ENCODE peak calls at places on chromosomes 7 and 10, in seven cellular contexts. H is progenitor cell of endocrine pancreas, D is AG08395, E is neuronal stem cell, C is Calu3, M is RPMI8226, A is GM03348. Q is an unnamed sample.
A peak's percentile ranks its signal among the peaks of the same experiment; 100 is the strongest.

GRCh38 chr7:117072620-117073118 is 119.4 kb downstream of the ST7 start:
- DNase-seq in A (peak; percentile 39), E (no peak), D (no peak), M (no peak), H (no peak), C (no peak), Q (no peak)

GRCh38 chr7:139730746-139731612 is 46.8 kb downstream of the HIPK2 start:
- DNase-seq in A (peak; percentile 31), D (no peak), E (no peak), H (no peak), M (peak; percentile 49), C (peak; percentile 25), Q (no peak)

GRCh38 chr7:95246935-95247370 is 77.4 kb downstream of the PON1 start:
- DNase-seq in A (peak; percentile 60), D (peak; percentile 73), H (peak; percentile 35), C (peak; percentile 43), E (peak; percentile 75), M (peak; percentile 78), Q (peak; percentile 82)

GRCh38 chr10:132155723-132156381 is 30.9 kb upstream of the DPYSL4 start:
- DNase-seq in H (no peak), E (no peak), C (no peak), D (no peak), A (no peak), M (no peak), Q (no peak)

GRCh38 chr10:51892965-51893658 is 193.7 kb upstream of the CSTF2T start:
- DNase-seq in A (no peak), D (no peak), M (peak; percentile 32), C (peak; percentile 24), H (no peak), E (peak; percentile 48), Q (peak; percentile 68)

GRCh38 chr7:139396323-139396951 is 36.7 kb downstream of the LUC7L2 start:
- DNase-seq in E (no peak), H (no peak), A (no peak), C (no peak), M (no peak), D (no peak), Q (no peak)

GRCh38 chr10:119654540-119654939 is 3.4 kb downstream of the BAG3 start:
- DNase-seq in E (no peak), A (no peak), C (peak; percentile 9), M (no peak), H (no peak), D (no peak), Q (no peak)

GRCh38 chr10:79166741-79167140 is 98.0 kb downstream of the ZMIZ1 start:
- DNase-seq in D (no peak), H (no peak), E (no peak), C (no peak), A (no peak), M (no peak), Q (no peak)

GRCh38 chr7:130332259-130333053 is 12.2 kb upstream of the CPA5 start:
- DNase-seq in C (no peak), M (no peak), H (no peak), A (no peak), D (no peak), E (no peak), Q (no peak)

GRCh38 chr10:62007145-62007544 is 105.6 kb downstream of the ARID5B start:
- DNase-seq in A (no peak), H (no peak), M (no peak), D (no peak), C (no peak), E (no peak), Q (no peak)

GRCh38 chr7:55887786-55888185 is 530 bp downstream of the ZNF713 start:
- DNase-seq in E (peak; percentile 51), H (no peak), A (peak; percentile 28), D (no peak), M (peak; percentile 18), C (peak; percentile 20), Q (peak; percentile 28)

GRCh38 chr10:22638863-22639262 is 75.5 kb downstream of the PIP4K2A start:
- DNase-seq in D (no peak), A (no peak), H (no peak), E (no peak), C (no peak), M (no peak), Q (no peak)

GRCh38 chr10:82037076-82037475 is 162.1 kb downstream of the NRG3 start:
- DNase-seq in C (no peak), D (no peak), M (no peak), H (no peak), A (no peak), E (no peak), Q (no peak)

GRCh38 chr10:95374597-95375209 is 83.9 kb upstream of the PDLIM1 start:
- DNase-seq in D (peak; percentile 75), A (peak; percentile 78), H (peak; percentile 65), M (peak; percentile 78), E (peak; percentile 82), C (peak; percentile 73), Q (peak; percentile 89)

GRCh38 chr10:91589015-91589655 is 43.7 kb downstream of the PPP1R3C start:
- DNase-seq in M (no peak), A (peak; percentile 48), H (no peak), C (no peak), D (peak; percentile 73), E (no peak), Q (no peak)

GRCh38 chr7:1008733-1009363 is 25.9 kb downstream of the CYP2W1 start:
- DNase-seq in A (no peak), C (no peak), M (no peak), D (no peak), H (no peak), E (no peak), Q (no peak)

GRCh38 chr7:41628926-41629325 is 74.0 kb downstream of the INHBA start:
- DNase-seq in C (no peak), D (peak; percentile 9), M (no peak), E (no peak), H (no peak), A (no peak), Q (no peak)

GRCh38 chr10:21953585-21954057 is 49.9 kb downstream of the DNAJC1 start:
- DNase-seq in C (no peak), M (peak; percentile 36), A (peak; percentile 63), H (no peak), D (peak; percentile 58), E (no peak), Q (peak; percentile 58)

GRCh38 chr10:182441-183201 is 47.4 kb downstream of the ZMYND11 start:
- DNase-seq in H (no peak), E (no peak), C (no peak), M (no peak), D (no peak), A (no peak), Q (no peak)

GRCh38 chr7:65938336-65938895 is 43.6 kb downstream of the GUSB start:
- DNase-seq in D (no peak), C (no peak), A (peak; percentile 23), H (no peak), M (no peak), E (no peak), Q (no peak)

GRCh38 chr10:93390691-93391090 is 91.4 kb downstream of the MYOF start:
- DNase-seq in E (no peak), C (no peak), H (no peak), D (peak; percentile 22), M (no peak), A (peak; percentile 25), Q (no peak)

GRCh38 chr10:43461950-43462349 is 25.0 kb downstream of the ZNF487 start:
- DNase-seq in A (peak; percentile 79), H (no peak), D (peak; percentile 70), M (peak; percentile 78), E (peak; percentile 70), C (peak; percentile 48), Q (peak; percentile 90)

Q was measured in NAMALWA.